ENCODE peak calls at places on chromosomes 5 and 9, in four cellular contexts. One of them, this sample, is unnamed.
A peak's percentile ranks its signal among the peaks of the same experiment; 100 is the strongest.

GRCh38 chr9:122109035-122109813 is 16.1 kb upstream of the TTLL11 start:
- DNase-seq in kidney: no peak
- DNase-seq in ascending aorta: no peak
- DNase-seq in SJSA1: no peak
- DNase-seq in this sample: no peak

GRCh38 chr9:129176786-129177442 is 1.1 kb downstream of the IER5L start:
- DNase-seq in kidney: peak; percentile 84
- DNase-seq in ascending aorta: no peak
- DNase-seq in SJSA1: no peak
- DNase-seq in this sample: no peak

GRCh38 chr9:9892217-9892616 is 720.6 kb downstream of the PTPRD start:
- DNase-seq in SJSA1: no peak
- DNase-seq in ascending aorta: no peak
- DNase-seq in kidney: no peak
- DNase-seq in this sample: no peak

GRCh38 chr5:27978322-27978721 is 939.9 kb upstream of the CDH9 start:
- DNase-seq in ascending aorta: no peak
- DNase-seq in SJSA1: no peak
- DNase-seq in kidney: no peak
- DNase-seq in this sample: no peak

GRCh38 chr5:66010476-66010875 is 84.1 kb downstream of the ERBIN start:
- DNase-seq in kidney: no peak
- DNase-seq in ascending aorta: no peak
- DNase-seq in SJSA1: no peak
- DNase-seq in this sample: no peak

GRCh38 chr5:129988453-129988852 is 84.2 kb downstream of the CHSY3 start:
- DNase-seq in ascending aorta: no peak
- DNase-seq in kidney: no peak
- DNase-seq in SJSA1: no peak
- DNase-seq in this sample: no peak

GRCh38 chr5:10535237-10535530 is 28.7 kb upstream of the ANKRD33B start:
- DNase-seq in kidney: peak; percentile 33
- DNase-seq in SJSA1: no peak
- DNase-seq in ascending aorta: no peak
- DNase-seq in this sample: no peak

GRCh38 chr9:115349542-115349941 is 231.6 kb upstream of the TNC start:
- DNase-seq in SJSA1: no peak
- DNase-seq in ascending aorta: no peak
- DNase-seq in kidney: no peak
- DNase-seq in this sample: no peak

GRCh38 chr5:126370796-126371718 is 52.2 kb upstream of the GRAMD2B start:
- DNase-seq in ascending aorta: no peak
- DNase-seq in SJSA1: no peak
- DNase-seq in kidney: peak; percentile 78
- DNase-seq in this sample: no peak

GRCh38 chr5:126656397-126657007 is 55.8 kb downstream of the PHAX start:
- DNase-seq in SJSA1: no peak
- DNase-seq in kidney: no peak
- DNase-seq in ascending aorta: no peak
- DNase-seq in this sample: no peak

GRCh38 chr5:140608730-140609520 is 24.1 kb downstream of the CD14 start:
- DNase-seq in SJSA1: no peak
- DNase-seq in ascending aorta: peak; percentile 67
- DNase-seq in kidney: no peak
- DNase-seq in this sample: no peak

GRCh38 chr9:17962747-17963146 is 383.9 kb downstream of the SH3GL2 start:
- DNase-seq in ascending aorta: peak; percentile 62
- DNase-seq in kidney: no peak
- DNase-seq in SJSA1: no peak
- DNase-seq in this sample: no peak

GRCh38 chr5:132408456-132408855 is 38.9 kb downstream of the SLC22A5 start:
- DNase-seq in ascending aorta: no peak
- DNase-seq in SJSA1: no peak
- DNase-seq in kidney: no peak
- DNase-seq in this sample: no peak

GRCh38 chr5:13609504-13609903 is 335.0 kb downstream of the DNAH5 start:
- DNase-seq in kidney: no peak
- DNase-seq in SJSA1: no peak
- DNase-seq in ascending aorta: no peak
- DNase-seq in this sample: no peak

GRCh38 chr5:125065114-125065513 is 318.7 kb upstream of the ZNF608 start:
- DNase-seq in ascending aorta: no peak
- DNase-seq in SJSA1: no peak
- DNase-seq in kidney: no peak
- DNase-seq in this sample: no peak

GRCh38 chr5:150341331-150341730 is 16.2 kb upstream of the TCOF1 start:
- DNase-seq in ascending aorta: no peak
- DNase-seq in kidney: peak; percentile 12
- DNase-seq in SJSA1: no peak
- DNase-seq in this sample: no peak

GRCh38 chr5:111735829-111736228 is 21.2 kb downstream of the NREP start:
- DNase-seq in SJSA1: peak; percentile 93
- DNase-seq in ascending aorta: no peak
- DNase-seq in kidney: no peak
- DNase-seq in this sample: no peak

GRCh38 chr5:7420506-7421280 is 24.8 kb downstream of the ADCY2 start:
- DNase-seq in SJSA1: no peak
- DNase-seq in ascending aorta: no peak
- DNase-seq in kidney: no peak
- DNase-seq in this sample: no peak

GRCh38 chr5:50711280-50711679 is 44.8 kb downstream of the PARP8 start:
- DNase-seq in SJSA1: no peak
- DNase-seq in kidney: no peak
- DNase-seq in ascending aorta: no peak
- DNase-seq in this sample: no peak

GRCh38 chr5:83589786-83590185 is 118.2 kb downstream of the VCAN start:
- DNase-seq in kidney: no peak
- DNase-seq in SJSA1: no peak
- DNase-seq in ascending aorta: no peak
- DNase-seq in this sample: no peak

GRCh38 chr9:97703437-97704326 is 6.5 kb upstream of the XPA start:
- DNase-seq in ascending aorta: peak; percentile 80
- DNase-seq in SJSA1: peak; percentile 67
- DNase-seq in kidney: no peak
- DNase-seq in this sample: no peak

GRCh38 chr5:1488882-1489680 is 34.7 kb downstream of the LPCAT1 start:
- DNase-seq in kidney: no peak
- DNase-seq in SJSA1: no peak
- DNase-seq in ascending aorta: no peak
- DNase-seq in this sample: no peak

GRCh38 chr9:134365791-134366222 is 39.6 kb downstream of the RXRA start:
- DNase-seq in kidney: no peak
- DNase-seq in SJSA1: no peak
- DNase-seq in ascending aorta: no peak
- DNase-seq in this sample: no peak

GRCh38 chr5:113147088-113147487 is 170.5 kb downstream of the DCP2 start:
- DNase-seq in kidney: no peak
- DNase-seq in SJSA1: no peak
- DNase-seq in ascending aorta: no peak
- DNase-seq in this sample: no peak

GRCh38 chr5:9657819-9658218 is 27.7 kb upstream of the TAS2R1 start:
- DNase-seq in ascending aorta: no peak
- DNase-seq in SJSA1: no peak
- DNase-seq in kidney: no peak
- DNase-seq in this sample: no peak

GRCh38 chr9:108412755-108413154 is 443.0 kb downstream of the ACTL7B start:
- DNase-seq in kidney: no peak
- DNase-seq in ascending aorta: no peak
- DNase-seq in SJSA1: no peak
- DNase-seq in this sample: no peak

GRCh38 chr9:6562194-6562593 is 83.3 kb downstream of the GLDC start:
- DNase-seq in SJSA1: no peak
- DNase-seq in kidney: no peak
- DNase-seq in ascending aorta: no peak
- DNase-seq in this sample: no peak

GRCh38 chr5:173327084-173327947 is 898 bp downstream of the STC2 start:
- DNase-seq in kidney: no peak
- DNase-seq in ascending aorta: peak; percentile 56
- DNase-seq in SJSA1: no peak
- DNase-seq in this sample: no peak

GRCh38 chr5:108003178-108003577 is 332.4 kb upstream of the EFNA5 start:
- DNase-seq in kidney: no peak
- DNase-seq in SJSA1: no peak
- DNase-seq in ascending aorta: no peak
- DNase-seq in this sample: no peak

GRCh38 chr9:14713187-14713799 is 9.2 kb downstream of the CER1 start:
- DNase-seq in ascending aorta: no peak
- DNase-seq in SJSA1: no peak
- DNase-seq in kidney: no peak
- DNase-seq in this sample: no peak

GRCh38 chr5:142327111-142327842 is 2.5 kb upstream of the SPRY4 start:
- DNase-seq in kidney: no peak
- DNase-seq in ascending aorta: peak; percentile 71
- DNase-seq in SJSA1: peak; percentile 86
- DNase-seq in this sample: no peak

GRCh38 chr5:142326480-142326938 is 1.7 kb upstream of the SPRY4 start:
- DNase-seq in kidney: no peak
- DNase-seq in ascending aorta: no peak
- DNase-seq in SJSA1: no peak
- DNase-seq in this sample: no peak

GRCh38 chr5:142324871-142325676 is at the start of gene SPRY4:
- DNase-seq in kidney: peak; percentile 99
- DNase-seq in SJSA1: peak; percentile 99
- DNase-seq in ascending aorta: peak; percentile 96
- DNase-seq in this sample: peak; percentile 95

GRCh38 chr5:142324377-142324870 is 397 bp downstream of the SPRY4 start:
- DNase-seq in kidney: peak; percentile 90
- DNase-seq in SJSA1: peak; percentile 66
- DNase-seq in ascending aorta: peak; percentile 76
- DNase-seq in this sample: no peak

DNA sequence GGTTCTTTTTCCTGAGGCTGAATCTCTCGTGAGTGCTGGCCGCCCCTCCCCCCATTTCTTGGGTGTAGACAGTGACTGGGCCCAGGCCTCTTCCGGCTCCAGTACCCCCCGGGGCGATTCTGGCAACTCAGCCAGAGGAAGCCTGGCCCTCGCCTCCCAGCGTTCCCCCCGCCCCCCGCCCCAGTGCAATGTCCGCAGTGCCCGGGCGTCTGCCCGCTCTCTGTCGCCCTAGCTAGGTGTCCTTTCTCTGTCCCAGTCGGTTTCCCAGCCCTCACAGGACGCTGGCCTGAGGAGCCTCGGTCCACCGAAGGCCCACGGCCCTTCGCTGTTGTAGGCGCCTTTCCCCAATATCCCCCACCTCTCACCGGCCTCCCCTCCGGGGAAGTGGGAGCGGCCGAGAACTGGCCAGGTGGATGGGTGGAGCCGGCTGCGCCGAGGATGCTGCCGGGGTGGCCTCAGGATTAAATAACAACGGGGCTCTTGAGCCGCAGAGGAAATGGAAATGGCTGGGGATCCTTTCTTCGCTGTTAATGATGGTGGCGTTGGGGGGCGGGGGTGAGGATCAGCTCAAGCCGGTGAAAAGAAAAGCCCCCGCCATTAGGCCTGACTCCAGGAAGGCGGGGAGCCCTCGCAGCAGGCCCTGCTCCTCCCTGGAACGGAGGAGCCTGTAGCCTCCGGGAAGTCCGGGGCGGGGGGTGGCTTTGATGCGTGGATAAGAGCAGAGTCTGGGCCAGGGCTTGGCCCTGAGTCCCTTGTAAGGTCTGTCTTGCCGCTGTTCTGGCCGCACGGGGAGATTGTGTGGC is 1.1 kb upstream of the SPRY4 start:
- DNase-seq in SJSA1: peak; percentile 99
- DNase-seq in kidney: peak; percentile 90
- DNase-seq in ascending aorta: peak; percentile 76
- DNase-seq in this sample: no peak
- H3K4me1 ChIP-seq in SJSA1: peaks cover 68% of the 10 kb centered on the region
- H3K4me1 ChIP-seq in kidney: peaks cover 18% of the 10 kb centered on the region
- H3K4me1 ChIP-seq in ascending aorta: peaks cover 16% of the 10 kb centered on the region
- H3K4me1 ChIP-seq in this sample: peaks cover 56% of the 10 kb centered on the region

GRCh38 chr5:98933446-98934072 is 4.8 kb upstream of the CHD1 start:
- DNase-seq in kidney: no peak
- DNase-seq in SJSA1: no peak
- DNase-seq in ascending aorta: no peak
- DNase-seq in this sample: no peak

GRCh38 chr5:98935206-98935605 is 6.4 kb upstream of the CHD1 start:
- DNase-seq in ascending aorta: no peak
- DNase-seq in kidney: no peak
- DNase-seq in SJSA1: peak; percentile 73
- DNase-seq in this sample: no peak

GRCh38 chr5:98930972-98931762 is 2.4 kb upstream of the CHD1 start:
- DNase-seq in SJSA1: no peak
- DNase-seq in ascending aorta: no peak
- DNase-seq in kidney: no peak
- DNase-seq in this sample: no peak

GRCh38 chr5:98936948-98937715 is 8.3 kb upstream of the CHD1 start:
- DNase-seq in kidney: no peak
- DNase-seq in SJSA1: no peak
- DNase-seq in ascending aorta: no peak
- DNase-seq in this sample: no peak

DNA sequence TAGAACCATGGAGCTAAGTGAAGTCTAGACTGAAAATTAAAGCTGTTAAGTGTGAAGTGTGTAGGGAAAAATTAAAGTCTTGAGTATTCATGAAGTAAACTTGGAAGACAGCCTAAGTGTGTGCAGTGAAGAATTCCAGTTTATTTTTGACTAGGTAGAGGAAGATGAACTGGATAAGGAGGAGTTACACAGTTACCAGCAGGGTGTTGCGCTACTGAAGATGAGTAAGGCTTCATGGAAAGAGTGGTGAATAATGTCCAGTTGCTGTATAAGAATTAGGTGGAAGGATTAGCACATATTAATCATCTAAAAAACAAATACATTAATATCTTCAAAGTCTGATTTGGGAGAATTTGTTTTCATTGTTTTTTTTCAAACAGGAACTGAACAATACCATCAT is 5.8 kb upstream of the CHD1 start:
- DNase-seq in SJSA1: no peak
- DNase-seq in kidney: no peak
- DNase-seq in ascending aorta: no peak
- DNase-seq in this sample: no peak
- H3K27ac ChIP-seq in SJSA1: no peak overlapping the region
- H3K27ac ChIP-seq in kidney: no peak overlapping the region
- H3K27ac ChIP-seq in ascending aorta: peak overlapping the region; percentile 0
- H3K27ac ChIP-seq in this sample: no peak overlapping the region

DNA sequence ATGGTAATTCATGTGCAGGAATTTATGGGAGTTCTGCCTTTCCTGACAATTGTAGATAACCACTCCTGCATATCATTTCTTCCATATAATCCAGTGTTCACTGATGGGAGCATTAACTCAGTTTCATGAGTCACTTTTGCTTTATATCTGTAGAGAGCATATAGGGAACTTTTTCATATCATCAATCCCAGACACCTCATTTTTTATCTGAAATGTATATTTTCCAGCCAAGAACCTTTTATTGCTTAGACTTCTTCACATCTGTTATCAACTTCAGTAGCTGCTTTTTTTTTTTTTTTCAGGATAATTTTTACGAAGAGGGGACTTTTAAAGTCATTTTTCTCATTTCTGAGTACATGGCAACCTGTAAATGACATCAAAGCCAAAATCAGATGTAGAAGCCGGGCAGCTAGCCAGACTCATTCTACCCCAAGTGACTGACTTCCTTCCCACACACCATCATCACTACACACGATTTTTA is 41.1 kb downstream of the NFX1 start:
- DNase-seq in ascending aorta: no peak
- DNase-seq in SJSA1: no peak
- DNase-seq in kidney: no peak
- DNase-seq in this sample: no peak
- H3K4me1 ChIP-seq in ascending aorta: peaks cover 2% of the 10 kb centered on the region
- H3K4me1 ChIP-seq in SJSA1: peaks cover 29% of the 10 kb centered on the region
- H3K4me1 ChIP-seq in kidney: peaks cover 4% of the 10 kb centered on the region
- H3K4me1 ChIP-seq in this sample: peaks cover 24% of the 10 kb centered on the region

GRCh38 chr5:79285285-79285684 is 49.4 kb downstream of the JMY start:
- DNase-seq in ascending aorta: no peak
- DNase-seq in kidney: no peak
- DNase-seq in SJSA1: no peak
- DNase-seq in this sample: no peak
- H3K27ac ChIP-seq in ascending aorta: no peak overlapping the region
- H3K27ac ChIP-seq in kidney: no peak overlapping the region
- H3K27ac ChIP-seq in SJSA1: no peak overlapping the region
- H3K27ac ChIP-seq in this sample: no peak overlapping the region

This sample was measured in vagina.